ENCODE peak calls at places on chromosomes 16 and 17, in ten cellular contexts. R is A549, E is HepG2, W is stomach, L is adrenal gland, Y is GM12891, F is HCT116, I is Peyer's patch, O is heart left ventricle, U is transverse colon. P is an unnamed sample.

GRCh38 chr17:13181683-13182082 is 163.9 kb upstream of the ELAC2 start:
- DNase-seq in R (no peak), E (no peak), O (no peak), F (no peak), U (no peak), I (no peak), Y (no peak), L (no peak), W (no peak), P (no peak)

GRCh38 chr17:29393451-29393850 is 3.3 kb downstream of the TAOK1 start:
- DNase-seq in Y (no peak), O (no peak), E (no peak), F (no peak), I (no peak), U (no peak), W (no peak), R (no peak), L (no peak), P (no peak)

GRCh38 chr17:77323413-77324171 is 182.8 kb downstream of the SEC14L1 start:
- DNase-seq in Y (no peak), W (peak; percentile 38), E (no peak), U (peak; percentile 33), F (no peak), I (peak; percentile 81), O (no peak), L (peak; percentile 81), R (peak; percentile 72), P (peak; percentile 37)

GRCh38 chr16:31386157-31386984 is 6.8 kb upstream of the ITGAD start:
- DNase-seq in I (no peak), O (no peak), E (no peak), L (no peak), U (no peak), Y (no peak), R (peak; percentile 49), W (no peak), F (peak; percentile 54), P (no peak)

GRCh38 chr16:530111-530817 is 2.8 kb downstream of the CAPN15 start:
- DNase-seq in F (no peak), U (peak; percentile 64), R (no peak), O (no peak), W (no peak), E (no peak), Y (no peak), L (no peak), I (peak; percentile 78), P (no peak)

GRCh38 chr17:50426814-50427787 is 1.1 kb downstream of the ACSF2 start:
- DNase-seq in W (peak; percentile 56), E (peak; percentile 78), I (peak; percentile 71), U (peak; percentile 54), R (peak; percentile 84), F (peak; percentile 69), Y (no peak), O (peak; percentile 15), L (peak; percentile 42), P (peak; percentile 26)

GRCh38 chr17:15907290-15907689 is 37.6 kb upstream of the ADORA2B start:
- DNase-seq in Y (no peak), R (no peak), O (no peak), L (no peak), E (no peak), F (no peak), I (no peak), U (no peak), W (no peak), P (no peak)

GRCh38 chr17:39027037-39027436 is 59.8 kb upstream of the FBXO47 start:
- DNase-seq in I (peak; percentile 75), F (no peak), U (peak; percentile 75), E (no peak), R (no peak), O (peak; percentile 75), Y (peak; percentile 44), W (peak; percentile 76), L (peak; percentile 42), P (peak; percentile 86)

GRCh38 chr17:1997146-1997586 is 28.0 kb downstream of the RTN4RL1 start:
- DNase-seq in E (peak; percentile 78), W (no peak), U (no peak), L (no peak), R (peak; percentile 78), O (no peak), Y (no peak), I (no peak), F (no peak), P (peak; percentile 74)

GRCh38 chr17:50660042-50660886 is 25.6 kb downstream of the ABCC3 start:
- DNase-seq in W (peak; percentile 49), Y (no peak), F (no peak), R (peak; percentile 95), U (peak; percentile 60), E (peak; percentile 90), I (no peak), L (peak; percentile 77), O (no peak), P (no peak)

DNA sequence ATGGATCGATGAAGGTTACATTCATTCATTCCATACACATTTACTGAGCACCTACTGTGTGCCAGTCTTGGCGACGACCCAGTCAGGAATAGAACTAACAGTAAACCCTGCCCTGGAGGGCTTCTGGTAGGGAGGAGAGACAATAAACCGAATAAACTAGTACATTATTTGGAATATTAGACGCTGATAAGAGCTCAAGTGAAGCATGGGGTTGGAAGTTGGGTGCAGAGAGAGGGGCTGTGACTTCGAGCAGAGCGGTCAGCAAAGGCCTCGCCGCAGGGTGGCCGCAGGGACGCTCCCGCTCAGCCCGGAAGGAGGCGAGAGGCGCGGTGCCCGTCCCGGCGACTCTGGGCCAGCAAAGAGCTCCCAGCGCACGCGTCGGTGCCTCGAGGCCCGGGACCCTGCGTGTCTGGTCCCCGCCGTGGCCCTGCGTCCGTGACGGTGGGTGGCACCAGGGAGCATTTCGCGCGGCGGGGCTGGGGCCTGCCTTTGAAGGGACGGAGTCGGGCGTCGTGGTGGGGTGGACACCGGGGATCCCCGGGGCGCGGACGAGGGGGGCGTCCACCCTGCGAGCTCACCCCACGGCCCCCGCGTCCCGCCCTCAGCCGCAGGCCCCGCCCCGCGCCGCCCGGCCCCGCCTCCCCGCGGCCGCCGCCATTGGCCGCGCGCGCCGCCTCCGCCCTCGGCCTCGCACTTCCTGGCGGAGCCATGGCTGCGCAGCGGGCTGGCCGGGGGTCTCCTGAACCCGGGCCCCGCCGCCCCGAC is at the start of gene KLHL36:
- DNase-seq in I (peak; percentile 80), W (peak; percentile 66), F (no peak), O (peak; percentile 72), U (peak; percentile 63), E (no peak), L (peak; percentile 50), Y (peak; percentile 96), R (peak; percentile 46), P (peak; percentile 72)
- TF ChIP-seq POLR2A in I (no peak), W (no peak), F (no peak), O (peak; percentile 28), U (no peak), E (peak; percentile 28), L (no peak), Y (no peak), R (no peak), P (no peak)

GRCh38 chr16:81587626-81588160 is 143.1 kb downstream of the CMIP start:
- DNase-seq in R (no peak), E (no peak), O (no peak), L (no peak), F (no peak), W (no peak), Y (no peak), U (no peak), I (no peak), P (no peak)

GRCh38 chr16:81586976-81587625 is 142.5 kb downstream of the CMIP start:
- DNase-seq in Y (no peak), O (no peak), E (no peak), R (no peak), I (no peak), W (no peak), L (no peak), U (no peak), F (no peak), P (no peak)

GRCh38 chr16:81588326-81589081 is 143.9 kb downstream of the CMIP start:
- DNase-seq in R (no peak), F (no peak), U (no peak), O (no peak), E (no peak), I (no peak), W (no peak), Y (no peak), L (no peak), P (no peak)

GRCh38 chr16:81585785-81586184 is 141.2 kb downstream of the CMIP start:
- DNase-seq in L (no peak), W (no peak), O (no peak), F (peak; percentile 64), R (peak; percentile 76), U (no peak), I (no peak), E (peak; percentile 50), Y (no peak), P (no peak)

DNA sequence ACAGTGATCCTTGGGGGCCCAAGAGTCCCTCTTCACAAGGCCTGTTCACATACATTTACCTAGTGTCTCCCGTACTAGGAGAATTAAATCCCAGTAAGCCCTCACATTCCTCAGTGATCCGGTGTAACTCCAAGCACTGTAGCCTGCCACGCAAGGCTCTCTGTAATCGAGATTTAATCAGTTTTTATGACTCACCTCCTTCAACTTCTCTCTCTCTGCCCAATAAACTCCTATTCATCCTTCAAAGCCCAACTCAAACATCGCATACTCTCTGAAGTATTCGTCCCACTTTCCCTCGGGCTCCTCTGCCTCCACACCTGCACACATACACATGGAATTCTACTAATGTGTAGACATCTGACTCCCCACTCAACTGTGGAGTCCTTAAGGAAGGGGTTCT is 141.8 kb downstream of the CMIP start:
- DNase-seq in E (no peak), U (no peak), L (no peak), O (no peak), Y (no peak), F (peak; percentile 74), R (no peak), I (no peak), W (no peak), P (no peak)
- TF ChIP-seq POLR2A in E (no peak), U (no peak), L (no peak), O (no peak), Y (no peak), F (no peak), R (no peak), I (no peak), W (no peak), P (no peak)

GRCh38 chr16:1959269-1960039 is at the start of gene NDUFB10:
- DNase-seq in F (peak; percentile 85), U (peak; percentile 95), O (peak; percentile 94), W (peak; percentile 96), I (peak; percentile 97), L (peak; percentile 94), E (peak; percentile 80), R (peak; percentile 94), Y (peak; percentile 94), P (peak; percentile 96)
- TF ChIP-seq POLR2A in F (peak; percentile 89), U (peak; percentile 92), O (peak; percentile 99), W (no peak), I (peak; percentile 93), L (peak; percentile 96), E (peak; percentile 90), R (peak; percentile 97), Y (peak; percentile 69), P (peak; percentile 97)

GRCh38 chr17:42677921-42678781 is 1.4 kb upstream of the PLEKHH3 start:
- DNase-seq in I (peak; percentile 91), F (peak; percentile 96), W (peak; percentile 85), L (peak; percentile 93), O (peak; percentile 90), U (peak; percentile 90), R (peak; percentile 99), E (peak; percentile 98), Y (peak; percentile 76), P (peak; percentile 92)
- TF ChIP-seq POLR2A in I (no peak), F (peak; percentile 76), W (no peak), L (peak; percentile 61), O (peak; percentile 32), U (peak; percentile 28), R (peak; percentile 66), E (peak; percentile 99), Y (peak; percentile 61), P (peak; percentile 32)